ENCODE peak calls at places on chromosomes 3 and 15, in seven cellular contexts. F is stimulated activated CD4-positive, alpha-beta T cell treated with anti-CD3 and anti-CD28 coated beads, Interleukin-15, amount 100 ng/mL, for 1 hour; N is NCI-H1092; M is tibial artery; X is NCI-H1417; T is stimulated activated naive CD8-positive, alpha-beta T cell treated with anti-CD3 and anti-CD28 coated beads, Interleukin-15, Interleukin-2, amounts not matched to agents 100 U/mL and 50 U/mL, for 24 hours; W is CD8-positive, alpha-beta T cell. U is an unnamed sample.

GRCh38 chr3:111173906-111174305 is 102.3 kb downstream of the NECTIN3 start:
- DNase-seq in T (no peak), F (no peak), N (no peak), M (no peak), W (no peak), X (no peak), U (no peak)

GRCh38 chr3:113968986-113969385 is 21.2 kb downstream of the ZDHHC23 start:
- DNase-seq in F (no peak), W (no peak), M (no peak), X (no peak), N (no peak), T (no peak), U (no peak)

GRCh38 chr3:43796041-43796596 is 105.4 kb downstream of the ABHD5 start:
- DNase-seq in W (no peak), M (no peak), N (no peak), X (no peak), F (no peak), T (no peak), U (no peak)

GRCh38 chr15:68672251-68672650 is 93.5 kb downstream of the CORO2B start:
- DNase-seq in W (no peak), M (no peak), F (no peak), X (no peak), T (no peak), N (no peak), U (no peak)

GRCh38 chr3:59426851-59427565 is 377.2 kb upstream of the CFAP20DC start:
- DNase-seq in N (no peak), X (no peak), W (no peak), M (no peak), F (no peak), T (peak), U (no peak)

GRCh38 chr3:177589921-177590336 is 392.6 kb upstream of the TBL1XR1 start:
- DNase-seq in W (no peak), N (no peak), X (peak), T (no peak), F (no peak), M (no peak), U (no peak)

GRCh38 chr3:194714564-194714963 is 28.9 kb downstream of the FAM43A start:
- DNase-seq in N (no peak), T (no peak), M (no peak), F (no peak), W (no peak), X (no peak), U (no peak)

GRCh38 chr3:24829632-24830229 is 335.1 kb upstream of the THRB start:
- DNase-seq in F (no peak), N (no peak), T (no peak), M (no peak), X (peak), W (no peak), U (no peak)

GRCh38 chr15:71238926-71239325 is 123.7 kb downstream of the THSD4 start:
- DNase-seq in X (no peak), M (no peak), N (no peak), F (no peak), W (no peak), T (no peak), U (no peak)

GRCh38 chr3:59850352-59850870 is 800.6 kb upstream of the CFAP20DC start:
- DNase-seq in F (no peak), N (no peak), T (no peak), X (no peak), W (no peak), M (no peak), U (no peak)

GRCh38 chr3:101261506-101261905 is 58.9 kb downstream of the IMPG2 start:
- DNase-seq in X (no peak), F (no peak), M (no peak), N (no peak), W (no peak), T (no peak), U (no peak)

GRCh38 chr3:160162440-160162839 is 62.8 kb upstream of the C3orf80 start:
- DNase-seq in F (no peak), W (no peak), X (peak), M (no peak), N (no peak), T (no peak), U (no peak)

GRCh38 chr3:25151497-25151896 is 276.6 kb upstream of the RARB start:
- DNase-seq in T (no peak), W (no peak), X (no peak), M (no peak), N (no peak), F (no peak), U (no peak)

GRCh38 chr3:38647217-38647970 is 2.1 kb downstream of the SCN5A start:
- DNase-seq in T (no peak), M (no peak), F (no peak), N (no peak), W (no peak), X (no peak), U (no peak)

GRCh38 chr3:94252316-94252715 is 189.5 kb downstream of the NSUN3 start:
- DNase-seq in W (no peak), M (no peak), X (no peak), T (no peak), N (no peak), F (no peak), U (no peak)

GRCh38 chr3:184688251-184688851 is 23.5 kb downstream of the MAGEF1 start:
- DNase-seq in M (peak), N (no peak), F (no peak), X (no peak), W (no peak), T (no peak), U (no peak)

GRCh38 chr15:74543583-74543982 is 2.6 kb downstream of the ARID3B start:
- DNase-seq in F (peak), W (no peak), M (no peak), X (no peak), T (peak), N (no peak), U (peak)

GRCh38 chr15:89199734-89200133 is 21.6 kb downstream of the RLBP1 start:
- DNase-seq in T (no peak), M (no peak), X (no peak), N (no peak), W (no peak), F (no peak), U (no peak)